ENCODE peak calls at places on chromosome 15, in ten cellular contexts. M is Caco-2, H is GM23248, F is heart right ventricle, T is AG04450, N is upper lobe of right lung, I is heart left ventricle, G is astrocyte, V is pancreas, D is Peyer's patch. R is an unnamed sample. For H3K9me3, the result is how much of the 10 kb centered on the place peaks cover.

GRCh38 chr15:74196175-74196574 is 6.4 kb downstream of the STRA6 start:
- DNase-seq in H (peak), F (peak), T (peak), I (peak), M (no peak), D (peak), G (peak), N (no peak), V (no peak), R (peak)

GRCh38 chr15:64010719-64011118 is 35.6 kb downstream of the DAPK2 start:
- DNase-seq in N (no peak), H (peak), D (no peak), M (no peak), T (no peak), F (peak), I (peak), V (peak), G (peak), R (peak)

GRCh38 chr15:48285329-48286214 is 45.7 kb upstream of the DUT start:
- DNase-seq in H (peak), G (peak), N (no peak), M (peak), F (peak), I (peak), T (peak), V (peak), D (no peak), R (peak)

GRCh38 chr15:63833246-63833696 is 477 bp downstream of the HERC1 start:
- DNase-seq in D (peak), I (peak), F (peak), G (peak), V (peak), H (peak), T (no peak), M (peak), N (peak), R (peak)

GRCh38 chr15:88664151-88664778 is 25.4 kb downstream of the ISG20 start:
- DNase-seq in N (no peak), D (no peak), I (no peak), T (no peak), F (no peak), H (no peak), G (no peak), M (no peak), V (no peak), R (no peak)

GRCh38 chr15:88663216-88663615 is 24.4 kb downstream of the ISG20 start:
- DNase-seq in M (no peak), I (no peak), G (no peak), H (peak), T (no peak), N (no peak), V (peak), F (no peak), D (no peak), R (peak)

GRCh38 chr15:40100947-40101905 is 7.5 kb downstream of the BMF start:
- DNase-seq in F (no peak), G (no peak), V (no peak), D (no peak), T (no peak), N (no peak), H (no peak), I (no peak), M (no peak), R (no peak)

GRCh38 chr15:63870403-63871209 is 36.9 kb upstream of the HERC1 start:
- DNase-seq in D (no peak), H (peak), N (no peak), I (peak), G (peak), V (no peak), M (peak), T (peak), F (peak), R (peak)

GRCh38 chr15:57516327-57517026 is 75.2 kb upstream of the MYZAP start:
- DNase-seq in M (no peak), T (no peak), N (no peak), H (no peak), D (no peak), F (no peak), I (no peak), V (no peak), G (no peak), R (no peak)

GRCh38 chr15:33985287-33985686 is 17.0 kb downstream of the CHRM5 start:
- DNase-seq in V (no peak), M (no peak), T (peak), D (no peak), F (no peak), N (no peak), G (peak), I (no peak), H (peak), R (peak)

GRCh38 chr15:65219137-65219536 is 7.9 kb upstream of the CILP start:
- DNase-seq in M (no peak), V (no peak), T (no peak), I (no peak), N (no peak), H (no peak), F (no peak), G (no peak), D (no peak), R (no peak)

GRCh38 chr15:42094512-42094963 is at the start of gene PLA2G4D:
- DNase-seq in F (no peak), G (no peak), H (no peak), T (no peak), M (no peak), V (no peak), D (no peak), N (peak), I (no peak), R (no peak)

GRCh38 chr15:88098317-88098716 is 158.2 kb downstream of the NTRK3 start:
- DNase-seq in T (no peak), M (no peak), G (no peak), D (no peak), F (no peak), H (no peak), N (no peak), I (no peak), V (no peak), R (no peak)

GRCh38 chr15:43868412-43868811 is 41.6 kb downstream of the WDR76 start:
- DNase-seq in I (no peak), V (no peak), T (no peak), H (no peak), D (no peak), M (no peak), G (no peak), N (no peak), F (no peak), R (no peak)

GRCh38 chr15:57090460-57090859 is 172.0 kb downstream of the TCF12 start:
- DNase-seq in I (no peak), F (no peak), G (peak), T (no peak), D (no peak), M (no peak), V (no peak), H (no peak), N (no peak), R (no peak)

GRCh38 chr15:64906402-64906801 is 5.3 kb upstream of the ANKDD1A start:
- DNase-seq in H (no peak), F (no peak), M (no peak), I (no peak), G (no peak), V (no peak), D (no peak), N (no peak), T (no peak), R (no peak)

GRCh38 chr15:79919749-79920511 is 23.1 kb upstream of the MTHFS start:
- DNase-seq in H (no peak), V (no peak), F (no peak), T (no peak), N (no peak), D (no peak), G (no peak), M (no peak), I (no peak), R (no peak)

GRCh38 chr15:78619022-78619950 is 1.5 kb downstream of the CHRNA3 start:
- DNase-seq in F (no peak), T (no peak), H (no peak), N (peak), M (no peak), G (no peak), D (no peak), V (no peak), I (no peak), R (no peak)

GRCh38 chr15:56919708-56920637 is 1.5 kb downstream of the TCF12 start:
- DNase-seq in F (peak), I (peak), G (peak), V (peak), D (no peak), N (peak), M (peak), H (peak), T (no peak), R (peak)

GRCh38 chr15:58770519-58770856 is 614 bp upstream of the MINDY2 start:
- DNase-seq in I (no peak), V (no peak), T (peak), M (no peak), H (peak), F (no peak), N (no peak), G (peak), D (no peak), R (no peak)

GRCh38 chr15:98861188-98861587 is 146.4 kb downstream of the PGPEP1L start:
- DNase-seq in I (no peak), V (no peak), M (no peak), F (no peak), G (no peak), D (no peak), N (no peak), T (no peak), H (no peak), R (no peak)

GRCh38 chr15:70344666-70345065 is 246.9 kb upstream of the TLE3 start:
- DNase-seq in H (no peak), D (no peak), N (peak), V (peak), M (no peak), T (no peak), G (no peak), F (no peak), I (no peak), R (no peak)

GRCh38 chr15:52417501-52417900 is 111.2 kb downstream of the MYO5A start:
- DNase-seq in M (no peak), F (no peak), T (no peak), I (no peak), G (peak), V (no peak), N (no peak), D (no peak), H (peak), R (no peak)

GRCh38 chr15:89999676-90000174 is 1.4 kb upstream of the ZNF710 start:
- DNase-seq in T (no peak), I (peak), N (peak), H (peak), D (no peak), M (no peak), G (peak), F (peak), V (peak), R (peak)

GRCh38 chr15:77836116-77836798 is 203.5 kb upstream of the LINGO1 start:
- DNase-seq in G (peak), F (no peak), V (no peak), D (peak), M (peak), I (no peak), N (peak), H (no peak), T (no peak), R (peak)

GRCh38 chr15:45631831-45632230 is 3.0 kb upstream of the SQOR start:
- DNase-seq in G (no peak), T (no peak), N (no peak), F (no peak), M (no peak), H (peak), I (no peak), D (no peak), V (no peak), R (peak)
- H3K4me3 ChIP-seq in G (peak), T (no peak), N (peak), F (no peak), M (no peak), H (peak), I (peak), D (no peak), V (no peak), R (peak)

GRCh38 chr15:25247418-25248030 is 191.3 kb downstream of the UBE3A start:
- DNase-seq in V (no peak), D (no peak), N (no peak), M (peak), G (no peak), F (no peak), I (no peak), H (no peak), T (no peak), R (no peak)
- H3K9me3 ChIP-seq in V (under half), D (under half), N (under half), M (under half), G (under half), F (under half), I (under half), H (under half), T (half or more), R (under half)

GRCh38 chr15:93088981-93089854 is at the start of gene RGMA:
- DNase-seq in G (no peak), I (peak), T (no peak), F (peak), M (no peak), V (peak), D (no peak), H (peak), N (peak), R (peak)
- H3K4me3 ChIP-seq in G (peak), I (peak), T (peak), F (peak), M (peak), V (peak), D (peak), H (peak), N (peak), R (peak)

GRCh38 chr15:25563571-25563970 is 124.7 kb upstream of the UBE3A start:
- DNase-seq in I (no peak), M (no peak), H (no peak), G (no peak), D (no peak), F (no peak), T (no peak), N (no peak), V (no peak), R (no peak)
- H3K9me3 ChIP-seq in I (under half), M (under half), H (under half), G (under half), D (under half), F (under half), T (under half), N (under half), V (under half), R (under half)